ENCODE peak calls at places on chromosomes 13 and 19, in nine cellular contexts. L is activated CD4-positive, CD25-positive, alpha-beta regulatory T cell; W is bronchial epithelial cell; R is NCI-H748 treated with DMSO at 0.1 percent for 48 hours; I is GM19239; G is stimulated activated CD4-positive, alpha-beta T cell treated with anti-CD3 and anti-CD28 coated beads, Interleukin-1b, Interleukin-23, amount 100 ng/mL, for 24 hours; D is anterior cingulate cortex; M is NCI-H526 treated with DMSO at 0.1 percent for 48 hours; O is globus pallidus. H is an unnamed sample.

GRCh38 chr13:111929036-111929616 is 137.8 kb upstream of the SOX1 start:
- DNase-seq in M (no peak), R (no peak), O (no peak), I (no peak), G (no peak), L (no peak), D (no peak), W (no peak), H (no peak)

GRCh38 chr19:50465000-50465399 is 11.3 kb upstream of the EMC10 start:
- DNase-seq in L (no peak), I (no peak), D (no peak), M (no peak), W (no peak), R (no peak), G (no peak), O (no peak), H (no peak)

GRCh38 chr19:28239270-28239669 is 973.7 kb downstream of the UQCRFS1 start:
- DNase-seq in M (no peak), O (no peak), W (no peak), R (no peak), D (no peak), G (no peak), L (no peak), I (no peak), H (no peak)

GRCh38 chr13:33114146-33114545 is 97.9 kb downstream of the KL start:
- DNase-seq in I (no peak), R (no peak), W (no peak), G (no peak), D (no peak), L (no peak), O (no peak), M (no peak), H (no peak)

GRCh38 chr13:48072304-48072703 is 22.6 kb downstream of the MED4 start:
- DNase-seq in R (no peak), L (no peak), I (no peak), O (no peak), M (no peak), D (no peak), G (no peak), W (peak), H (peak)

GRCh38 chr19:6769006-6769637 is 1.9 kb upstream of the SH2D3A start:
- DNase-seq in R (no peak), G (no peak), L (no peak), D (no peak), I (no peak), M (no peak), O (no peak), W (no peak), H (peak)

GRCh38 chr13:58018020-58018419 is 386.5 kb downstream of the PCDH17 start:
- DNase-seq in I (no peak), G (no peak), L (no peak), W (no peak), M (no peak), O (no peak), R (no peak), D (no peak), H (no peak)

GRCh38 chr13:30373727-30374126 is 48.6 kb upstream of the UBE2L5 start:
- DNase-seq in D (no peak), I (no peak), L (no peak), R (no peak), M (no peak), O (no peak), W (no peak), G (no peak), H (no peak)

GRCh38 chr13:27274631-27275030 is 4.0 kb downstream of the RASL11A start:
- DNase-seq in G (no peak), R (peak), M (no peak), L (no peak), O (no peak), D (no peak), W (no peak), I (no peak), H (no peak)

GRCh38 chr13:100176781-100177389 is 88.0 kb downstream of the PCCA start:
- DNase-seq in L (no peak), G (no peak), M (no peak), W (peak), R (peak), O (no peak), D (no peak), I (no peak), H (peak)

GRCh38 chr13:32126298-32126697 is 94.7 kb downstream of the FRY start:
- DNase-seq in I (no peak), G (no peak), O (no peak), M (no peak), R (no peak), W (no peak), D (no peak), L (no peak), H (no peak)

GRCh38 chr13:89113744-89114143 is 1442.6 kb downstream of the SLITRK5 start:
- DNase-seq in W (no peak), R (no peak), O (no peak), G (no peak), M (no peak), D (no peak), I (no peak), L (no peak), H (no peak)

GRCh38 chr19:610801-611505 is 21.3 kb downstream of the HCN2 start:
- DNase-seq in G (no peak), D (no peak), M (no peak), I (peak), R (no peak), W (no peak), L (peak), O (no peak), H (peak)

GRCh38 chr19:10113964-10114650 is 2.6 kb downstream of the P2RY11 start:
- DNase-seq in O (no peak), M (no peak), L (no peak), W (no peak), G (no peak), D (no peak), R (no peak), I (no peak), H (no peak)

GRCh38 chr13:26967119-26968038 is 204.2 kb downstream of the USP12 start:
- DNase-seq in D (no peak), O (no peak), R (no peak), G (no peak), L (no peak), W (no peak), I (no peak), M (no peak), H (no peak)

GRCh38 chr19:5718579-5719273 is 1.2 kb downstream of the LONP1 start:
- DNase-seq in R (no peak), D (no peak), M (no peak), I (no peak), G (no peak), W (peak), O (no peak), L (no peak), H (peak)

GRCh38 chr13:30832845-30833332 is 73.2 kb upstream of the MEDAG start:
- DNase-seq in L (no peak), W (peak), O (no peak), R (peak), D (no peak), M (peak), G (no peak), I (no peak), H (peak)

GRCh38 chr19:14003279-14004051 is 2.7 kb downstream of the RFX1 start:
- DNase-seq in O (no peak), D (no peak), G (no peak), M (no peak), R (no peak), W (peak), L (no peak), I (no peak), H (no peak)

GRCh38 chr19:13833330-13834265 is 38.4 kb downstream of the ZSWIM4 start:
- DNase-seq in G (no peak), L (peak), R (peak), W (peak), M (peak), I (peak), D (peak), O (peak), H (peak)

GRCh38 chr13:99062593-99062992 is 84.7 kb upstream of the DOCK9 start:
- DNase-seq in M (no peak), O (peak), G (no peak), L (no peak), D (no peak), W (peak), R (no peak), I (no peak), H (peak)

GRCh38 chr13:94351292-94352000 is 128.0 kb downstream of the DCT start:
- DNase-seq in R (no peak), W (no peak), G (no peak), D (no peak), I (no peak), L (no peak), O (no peak), M (peak), H (no peak)

GRCh38 chr19:49556412-49557398 is 23.7 kb downstream of the NOSIP start:
- DNase-seq in I (no peak), O (no peak), L (no peak), W (no peak), M (no peak), G (no peak), D (no peak), R (no peak), H (no peak)

GRCh38 chr19:21569497-21569870 is 64.1 kb downstream of the ZNF429 start:
- DNase-seq in G (no peak), O (no peak), I (no peak), L (peak), W (no peak), D (no peak), M (no peak), R (no peak), H (no peak)

GRCh38 chr13:91346848-91347211 is 657 bp upstream of the MIR17HG start:
- DNase-seq in G (peak), D (peak), R (peak), W (peak), I (peak), O (peak), M (peak), L (no peak), H (no peak)

GRCh38 chr13:28059214-28059613 is 41.2 kb downstream of the FLT3 start:
- DNase-seq in I (no peak), D (no peak), W (peak), R (no peak), O (no peak), M (peak), L (peak), G (peak), H (peak)

GRCh38 chr13:41127746-41128145 is 4.9 kb downstream of the KBTBD6 start:
- DNase-seq in G (no peak), D (no peak), M (no peak), W (no peak), L (no peak), O (no peak), R (no peak), I (no peak), H (peak)

GRCh38 chr19:1863308-1863637 is at the start of gene KLF16:
- DNase-seq in M (no peak), G (no peak), O (no peak), R (no peak), L (no peak), W (no peak), D (no peak), I (no peak), H (no peak)

GRCh38 chr13:73248711-73249580 is 190.1 kb downstream of the KLF5 start:
- DNase-seq in L (no peak), M (peak), I (no peak), O (no peak), W (peak), D (no peak), G (no peak), R (no peak), H (peak)

GRCh38 chr19:47540748-47541147 is 25.9 kb upstream of the NAPA start:
- DNase-seq in I (no peak), W (peak), L (no peak), D (no peak), R (no peak), M (no peak), O (no peak), G (no peak), H (no peak)

GRCh38 chr13:113579686-113580085 is 4.9 kb upstream of the TFDP1 start:
- DNase-seq in O (no peak), G (no peak), D (no peak), I (no peak), L (no peak), M (no peak), R (no peak), W (no peak), H (no peak)

GRCh38 chr19:55116232-55117062 is 990 bp downstream of the PPP1R12C start:
- DNase-seq in I (peak), M (no peak), G (no peak), W (peak), L (no peak), D (peak), O (peak), R (peak), H (peak)

GRCh38 chr19:19539738-19540703 is 2.0 kb downstream of the CILP2 start:
- DNase-seq in I (no peak), R (no peak), D (no peak), O (no peak), M (peak), L (no peak), W (peak), G (peak), H (no peak)

H was measured in MCF 10A.